ENCODE peak calls at places on chromosomes 5 and 9, in eight cellular contexts. O is CD8-positive, alpha-beta T cell; M is left ventricle myocardium inferior; A is hepatocyte; H is gastrocnemius medialis; T is neural progenitor cell; V is SK-N-SH; S is right atrium auricular region. Y is an unnamed sample. For H3K9me3, the result is how much of the 10 kb centered on the place peaks cover.

GRCh38 chr9:93117924-93118862 is 15.9 kb downstream of the NINJ1 start:
- DNase-seq in O (no peak), M (peak), A (no peak), H (peak), T (no peak), V (no peak), S (no peak), Y (no peak)

GRCh38 chr5:23139338-23140171 is 286.4 kb upstream of the CDH12 start:
- DNase-seq in O (no peak), M (no peak), A (peak), H (no peak), T (peak), V (peak), S (no peak), Y (no peak)

GRCh38 chr9:127987103-127987614 is 6.4 kb upstream of the EEIG1 start:
- DNase-seq in O (no peak), M (peak), A (peak), H (peak), T (no peak), V (no peak), S (no peak), Y (no peak)

GRCh38 chr9:131744715-131745201 is 4.9 kb upstream of the RAPGEF1 start:
- DNase-seq in O (no peak), M (no peak), A (no peak), H (no peak), T (no peak), V (no peak), S (no peak), Y (no peak)

GRCh38 chr5:135172718-135173117 is 138.7 kb upstream of the PITX1 start:
- DNase-seq in O (no peak), M (no peak), A (no peak), H (no peak), T (no peak), V (no peak), S (peak), Y (no peak)

GRCh38 chr5:151243127-151243526 is 9.9 kb upstream of the GM2A start:
- DNase-seq in O (no peak), M (no peak), A (no peak), H (no peak), T (no peak), V (no peak), S (no peak), Y (no peak)

GRCh38 chr5:139430015-139430414 is 9.3 kb downstream of the DNAJC18 start:
- DNase-seq in O (no peak), M (no peak), A (no peak), H (no peak), T (no peak), V (no peak), S (no peak), Y (no peak)

GRCh38 chr5:150245111-150245789 is 44.3 kb downstream of the CAMK2A start:
- DNase-seq in O (no peak), M (peak), A (peak), H (peak), T (no peak), V (peak), S (peak), Y (no peak)

GRCh38 chr9:9729082-9729481 is 883.7 kb downstream of the PTPRD start:
- DNase-seq in O (no peak), M (no peak), A (no peak), H (no peak), T (no peak), V (no peak), S (no peak), Y (no peak)

GRCh38 chr9:22808876-22809275 is 362.3 kb downstream of the DMRTA1 start:
- DNase-seq in O (no peak), M (no peak), A (no peak), H (no peak), T (no peak), V (no peak), S (no peak), Y (no peak)

GRCh38 chr5:143094087-143094511 is 309.4 kb downstream of the NR3C1 start:
- DNase-seq in O (peak), M (no peak), A (peak), H (no peak), T (peak), V (no peak), S (no peak), Y (no peak)

GRCh38 chr5:14859980-14860379 is 11.6 kb downstream of the ANKH start:
- DNase-seq in O (no peak), M (no peak), A (no peak), H (no peak), T (no peak), V (no peak), S (no peak), Y (no peak)

GRCh38 chr9:35760651-35761050 is 6.6 kb upstream of the MSMP start:
- DNase-seq in O (no peak), M (no peak), A (no peak), H (no peak), T (no peak), V (no peak), S (no peak), Y (no peak)

GRCh38 chr5:1791176-1791575 is 8.5 kb downstream of the MRPL36 start:
- DNase-seq in O (no peak), M (no peak), A (no peak), H (no peak), T (no peak), V (no peak), S (no peak), Y (no peak)

GRCh38 chr9:99962685-99963261 is 56.3 kb downstream of the STX17 start:
- DNase-seq in O (no peak), M (no peak), A (no peak), H (no peak), T (no peak), V (no peak), S (no peak), Y (no peak)

GRCh38 chr5:42950466-42951168 is 89.5 kb downstream of the ANXA2R start:
- DNase-seq in O (peak), M (peak), A (no peak), H (peak), T (no peak), V (peak), S (peak), Y (no peak)

GRCh38 chr9:99072040-99072394 is 32.9 kb upstream of the TGFBR1 start:
- DNase-seq in O (no peak), M (no peak), A (no peak), H (no peak), T (no peak), V (no peak), S (no peak), Y (no peak)

GRCh38 chr5:65730910-65731309 is 8.9 kb downstream of the NLN start:
- DNase-seq in O (no peak), M (no peak), A (no peak), H (no peak), T (no peak), V (no peak), S (no peak), Y (no peak)

GRCh38 chr5:98713027-98713426 is 60.4 kb upstream of the RGMB start:
- DNase-seq in O (no peak), M (no peak), A (no peak), H (no peak), T (no peak), V (no peak), S (no peak), Y (no peak)

GRCh38 chr5:174755103-174755502 is 30.7 kb downstream of the MSX2 start:
- DNase-seq in O (no peak), M (no peak), A (no peak), H (no peak), T (peak), V (no peak), S (no peak), Y (no peak)

GRCh38 chr5:128470663-128471062 is 67.4 kb downstream of the FBN2 start:
- DNase-seq in O (no peak), M (no peak), A (no peak), H (no peak), T (no peak), V (no peak), S (no peak), Y (no peak)

GRCh38 chr9:113600871-113601545 is 137.5 kb downstream of the RGS3 start:
- DNase-seq in O (no peak), M (no peak), A (no peak), H (no peak), T (no peak), V (no peak), S (no peak), Y (no peak)

GRCh38 chr9:113602126-113603119 is 138.9 kb downstream of the RGS3 start:
- DNase-seq in O (no peak), M (peak), A (peak), H (no peak), T (peak), V (peak), S (peak), Y (peak)

GRCh38 chr9:113598883-113599282 is 135.4 kb downstream of the RGS3 start:
- DNase-seq in O (no peak), M (no peak), A (no peak), H (no peak), T (no peak), V (no peak), S (no peak), Y (no peak)

GRCh38 chr9:113599647-113600476 is 136.3 kb downstream of the RGS3 start:
- DNase-seq in O (no peak), M (no peak), A (peak), H (no peak), T (peak), V (no peak), S (no peak), Y (no peak)

GRCh38 chr9:113600477-113600851 is 136.9 kb downstream of the RGS3 start:
- DNase-seq in O (no peak), M (no peak), A (no peak), H (no peak), T (no peak), V (no peak), S (no peak), Y (no peak)
- TF ChIP-seq CTCF in O (no peak), M (no peak), A (no peak), H (no peak), T (no peak), V (no peak), S (no peak), Y (no peak)

GRCh38 chr5:50301756-50302155 is 139.3 kb downstream of the EMB start:
- DNase-seq in O (no peak), M (no peak), A (no peak), H (no peak), T (no peak), V (no peak), S (no peak), Y (no peak)
- H3K9me3 ChIP-seq in O (under half), M (under half), A (under half), H (under half), T (under half), V (under half), S (under half), Y (under half)

GRCh38 chr5:16453609-16454008 is 12.0 kb downstream of the ZNF622 start:
- DNase-seq in O (no peak), M (no peak), A (no peak), H (no peak), T (peak), V (peak), S (no peak), Y (no peak)
- TF ChIP-seq CTCF in O (no peak), M (peak), A (peak), H (no peak), T (peak), V (no peak), S (peak), Y (no peak)

DNA sequence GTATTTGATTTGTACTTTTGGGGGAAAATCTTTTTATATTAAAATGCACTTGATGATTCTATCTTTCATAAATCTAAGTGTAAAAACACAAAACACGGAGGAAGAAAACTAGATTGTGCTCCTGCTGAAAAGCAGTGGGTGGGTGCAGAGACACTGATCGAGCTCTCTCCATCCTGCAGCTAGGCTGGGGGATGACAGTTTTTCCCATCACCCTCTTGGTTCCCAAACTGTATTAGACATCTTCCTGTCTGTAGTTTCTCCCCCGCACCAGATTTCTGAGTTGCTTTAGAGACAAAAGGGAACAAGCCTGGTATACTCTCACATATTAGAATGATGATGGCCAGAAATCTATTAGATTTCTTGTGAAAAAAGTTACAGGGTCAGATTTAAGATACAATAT is 99.6 kb downstream of the FAM114A2 start:
- DNase-seq in O (no peak), M (no peak), A (no peak), H (no peak), T (no peak), V (no peak), S (no peak), Y (no peak)
- H3K9me3 ChIP-seq in O (under half), M (half or more), A (under half), H (under half), T (under half), V (under half), S (half or more), Y (half or more)

GRCh38 chr5:88190106-88190834 is 78.4 kb downstream of the TMEM161B start:
- DNase-seq in O (no peak), M (no peak), A (no peak), H (no peak), T (peak), V (no peak), S (no peak), Y (peak)
- TF ChIP-seq CTCF in O (no peak), M (no peak), A (no peak), H (no peak), T (peak), V (no peak), S (no peak), Y (no peak)

GRCh38 chr5:132445640-132445923 is 45.0 kb downstream of the IRF1 start:
- DNase-seq in O (no peak), M (no peak), A (no peak), H (no peak), T (no peak), V (no peak), S (no peak), Y (no peak)

GRCh38 chr5:132449060-132449459 is 41.5 kb downstream of the IRF1 start:
- DNase-seq in O (no peak), M (no peak), A (no peak), H (no peak), T (no peak), V (no peak), S (no peak), Y (no peak)

GRCh38 chr5:132446621-132447020 is 44.0 kb downstream of the IRF1 start:
- DNase-seq in O (no peak), M (peak), A (no peak), H (peak), T (no peak), V (no peak), S (peak), Y (peak)

GRCh38 chr5:132445930-132446329 is 44.6 kb downstream of the IRF1 start:
- DNase-seq in O (no peak), M (no peak), A (no peak), H (no peak), T (no peak), V (no peak), S (no peak), Y (no peak)

DNA sequence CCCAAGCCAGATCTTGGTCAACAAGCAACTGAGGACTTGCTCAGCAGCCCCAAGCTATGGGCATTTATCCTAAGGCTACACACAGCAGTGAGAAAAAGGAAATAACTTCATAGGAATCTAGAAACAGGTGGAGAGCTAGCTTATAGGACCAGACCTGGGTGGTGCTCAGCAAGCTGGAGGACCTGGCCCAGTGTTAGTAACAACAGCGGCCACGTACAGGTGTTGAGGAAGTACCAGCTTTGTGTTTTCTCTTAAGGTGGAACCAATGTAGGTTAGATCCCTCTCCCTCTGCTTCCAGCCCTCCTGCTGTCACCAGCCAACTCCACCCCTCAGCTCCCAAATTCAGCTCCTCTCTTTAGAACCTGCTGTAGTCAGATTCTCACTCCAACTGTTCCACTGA is 43.4 kb downstream of the IRF1 start:
- DNase-seq in O (no peak), M (no peak), A (no peak), H (no peak), T (no peak), V (no peak), S (no peak), Y (no peak)
- H3K9me3 ChIP-seq in O (under half), M (under half), A (under half), H (under half), T (under half), V (under half), S (under half), Y (under half)